ENCODE peak calls at places on chromosomes 12 and 14, in seven cellular contexts. One of them, this sample, is unnamed.

GRCh38 chr12:131862994-131863710 is 31.3 kb upstream of the ULK1 start:
- DNase-seq in SK-N-SH: no peak
- DNase-seq in H1: no peak
- DNase-seq in K562: peak; percentile 87
- DNase-seq in HepG2: no peak
- DNase-seq in GM12878: no peak
- DNase-seq in HCT116: no peak
- DNase-seq in this sample: no peak

GRCh38 chr14:67569651-67570290 is 30.3 kb downstream of the PIGH start:
- DNase-seq in GM12878: no peak
- DNase-seq in H1: no peak
- DNase-seq in K562: no peak
- DNase-seq in SK-N-SH: no peak
- DNase-seq in HepG2: no peak
- DNase-seq in HCT116: no peak
- DNase-seq in this sample: no peak

GRCh38 chr12:81683881-81684280 is 75.3 kb downstream of the PPFIA2 start:
- DNase-seq in HCT116: no peak
- DNase-seq in GM12878: no peak
- DNase-seq in HepG2: no peak
- DNase-seq in H1: no peak
- DNase-seq in SK-N-SH: no peak
- DNase-seq in K562: no peak
- DNase-seq in this sample: no peak

GRCh38 chr12:53536962-53537361 is 29.7 kb upstream of the NPFF start:
- DNase-seq in SK-N-SH: no peak
- DNase-seq in HepG2: no peak
- DNase-seq in GM12878: no peak
- DNase-seq in K562: no peak
- DNase-seq in H1: no peak
- DNase-seq in HCT116: no peak
- DNase-seq in this sample: no peak

GRCh38 chr14:105224845-105225585 is 23.3 kb upstream of the BTBD6 start:
- DNase-seq in SK-N-SH: no peak
- DNase-seq in HepG2: no peak
- DNase-seq in HCT116: no peak
- DNase-seq in GM12878: no peak
- DNase-seq in K562: no peak
- DNase-seq in H1: no peak
- DNase-seq in this sample: no peak

GRCh38 chr14:87049886-87050820 is 942.8 kb downstream of the GALC start:
- DNase-seq in K562: peak; percentile 9
- DNase-seq in HCT116: no peak
- DNase-seq in GM12878: no peak
- DNase-seq in HepG2: peak; percentile 37
- DNase-seq in SK-N-SH: peak; percentile 14
- DNase-seq in H1: peak; percentile 19
- DNase-seq in this sample: no peak

GRCh38 chr14:95290769-95291440 is 28.8 kb downstream of the CLMN start:
- DNase-seq in GM12878: no peak
- DNase-seq in HepG2: no peak
- DNase-seq in K562: no peak
- DNase-seq in HCT116: no peak
- DNase-seq in SK-N-SH: peak; percentile 65
- DNase-seq in H1: no peak
- DNase-seq in this sample: no peak

GRCh38 chr14:85333313-85333712 is 196.6 kb upstream of the FLRT2 start:
- DNase-seq in K562: no peak
- DNase-seq in HepG2: no peak
- DNase-seq in HCT116: no peak
- DNase-seq in SK-N-SH: no peak
- DNase-seq in H1: no peak
- DNase-seq in GM12878: no peak
- DNase-seq in this sample: no peak

GRCh38 chr14:76882646-76883045 is 56.4 kb downstream of the LRRC74A start:
- DNase-seq in HCT116: no peak
- DNase-seq in K562: no peak
- DNase-seq in SK-N-SH: peak; percentile 59
- DNase-seq in GM12878: no peak
- DNase-seq in H1: no peak
- DNase-seq in HepG2: no peak
- DNase-seq in this sample: no peak

GRCh38 chr14:22545842-22546721 is 42.9 kb downstream of the DAD1 start:
- DNase-seq in SK-N-SH: no peak
- DNase-seq in GM12878: no peak
- DNase-seq in HCT116: no peak
- DNase-seq in H1: no peak
- DNase-seq in HepG2: no peak
- DNase-seq in K562: no peak
- DNase-seq in this sample: no peak

GRCh38 chr14:70013269-70013873 is 134.2 kb downstream of the SMOC1 start:
- DNase-seq in SK-N-SH: peak; percentile 52
- DNase-seq in HCT116: peak; percentile 23
- DNase-seq in H1: peak; percentile 34
- DNase-seq in GM12878: no peak
- DNase-seq in K562: peak; percentile 56
- DNase-seq in HepG2: peak; percentile 41
- DNase-seq in this sample: no peak

GRCh38 chr12:48765753-48766162 is 23.1 kb downstream of the ADCY6 start:
- DNase-seq in H1: no peak
- DNase-seq in HCT116: no peak
- DNase-seq in GM12878: no peak
- DNase-seq in SK-N-SH: no peak
- DNase-seq in HepG2: no peak
- DNase-seq in K562: no peak
- DNase-seq in this sample: no peak

GRCh38 chr14:62301076-62301475 is 538.9 kb downstream of the SNAPC1 start:
- DNase-seq in H1: no peak
- DNase-seq in GM12878: no peak
- DNase-seq in K562: no peak
- DNase-seq in SK-N-SH: no peak
- DNase-seq in HepG2: no peak
- DNase-seq in HCT116: no peak
- DNase-seq in this sample: no peak

GRCh38 chr12:662541-663292 is 528 bp downstream of the NINJ2 start:
- DNase-seq in GM12878: no peak
- DNase-seq in H1: no peak
- DNase-seq in HepG2: no peak
- DNase-seq in SK-N-SH: no peak
- DNase-seq in HCT116: no peak
- DNase-seq in K562: no peak
- DNase-seq in this sample: no peak

GRCh38 chr14:22555573-22556011 is 33.4 kb downstream of the DAD1 start:
- DNase-seq in HepG2: no peak
- DNase-seq in H1: no peak
- DNase-seq in GM12878: peak; percentile 84
- DNase-seq in HCT116: no peak
- DNase-seq in SK-N-SH: no peak
- DNase-seq in K562: no peak
- DNase-seq in this sample: no peak

GRCh38 chr12:85029456-85029855 is 6.6 kb downstream of the TSPAN19 start:
- DNase-seq in HCT116: peak; percentile 21
- DNase-seq in SK-N-SH: no peak
- DNase-seq in GM12878: no peak
- DNase-seq in HepG2: peak; percentile 3
- DNase-seq in H1: no peak
- DNase-seq in K562: peak; percentile 7
- DNase-seq in this sample: no peak

GRCh38 chr14:99234982-99235491 is 37.0 kb downstream of the BCL11B start:
- DNase-seq in HepG2: no peak
- DNase-seq in GM12878: no peak
- DNase-seq in SK-N-SH: no peak
- DNase-seq in H1: no peak
- DNase-seq in HCT116: peak; percentile 27
- DNase-seq in K562: no peak
- DNase-seq in this sample: no peak

GRCh38 chr12:45286621-45287020 is 70.7 kb downstream of the ANO6 start:
- DNase-seq in HepG2: no peak
- DNase-seq in HCT116: no peak
- DNase-seq in GM12878: no peak
- DNase-seq in SK-N-SH: no peak
- DNase-seq in K562: no peak
- DNase-seq in H1: no peak
- DNase-seq in this sample: no peak

GRCh38 chr14:45492876-45493275 is 239.9 kb upstream of the MIS18BP1 start:
- DNase-seq in H1: no peak
- DNase-seq in HepG2: no peak
- DNase-seq in HCT116: no peak
- DNase-seq in SK-N-SH: no peak
- DNase-seq in GM12878: no peak
- DNase-seq in K562: no peak
- DNase-seq in this sample: no peak

GRCh38 chr14:74549588-74549987 is 56.0 kb downstream of the ISCA2 start:
- DNase-seq in HCT116: no peak
- DNase-seq in K562: no peak
- DNase-seq in SK-N-SH: no peak
- DNase-seq in GM12878: no peak
- DNase-seq in H1: no peak
- DNase-seq in HepG2: no peak
- DNase-seq in this sample: no peak

GRCh38 chr14:31950760-31951637 is 126.1 kb upstream of the ARHGAP5 start:
- DNase-seq in SK-N-SH: peak; percentile 47
- DNase-seq in K562: peak; percentile 31
- DNase-seq in HCT116: no peak
- DNase-seq in H1: no peak
- DNase-seq in GM12878: no peak
- DNase-seq in HepG2: no peak
- DNase-seq in this sample: no peak

GRCh38 chr14:68735836-68736235 is 57.0 kb downstream of the ZFP36L1 start:
- DNase-seq in HCT116: no peak
- DNase-seq in GM12878: no peak
- DNase-seq in HepG2: no peak
- DNase-seq in K562: no peak
- DNase-seq in SK-N-SH: no peak
- DNase-seq in H1: no peak
- DNase-seq in this sample: no peak

GRCh38 chr12:89414851-89415250 is 62.5 kb upstream of the DUSP6 start:
- DNase-seq in HCT116: no peak
- DNase-seq in K562: no peak
- DNase-seq in GM12878: no peak
- DNase-seq in HepG2: no peak
- DNase-seq in H1: no peak
- DNase-seq in SK-N-SH: no peak
- DNase-seq in this sample: no peak

GRCh38 chr12:26239508-26240328 is 44.3 kb downstream of the SSPN start:
- DNase-seq in K562: no peak
- DNase-seq in GM12878: no peak
- DNase-seq in HCT116: peak; percentile 21
- DNase-seq in HepG2: peak; percentile 90
- DNase-seq in SK-N-SH: no peak
- DNase-seq in H1: no peak
- DNase-seq in this sample: no peak

GRCh38 chr14:85420278-85420677 is 109.7 kb upstream of the FLRT2 start:
- DNase-seq in SK-N-SH: no peak
- DNase-seq in K562: no peak
- DNase-seq in HCT116: no peak
- DNase-seq in GM12878: no peak
- DNase-seq in H1: no peak
- DNase-seq in HepG2: no peak
- DNase-seq in this sample: no peak

GRCh38 chr12:110725267-110725666 is 17.4 kb downstream of the PPP1CC start:
- DNase-seq in GM12878: no peak
- DNase-seq in SK-N-SH: no peak
- DNase-seq in HepG2: no peak
- DNase-seq in HCT116: no peak
- DNase-seq in H1: no peak
- DNase-seq in K562: no peak
- DNase-seq in this sample: no peak
- H3K36me3 ChIP-seq in GM12878: peaks cover 21% of the 10 kb centered on the region
- H3K36me3 ChIP-seq in SK-N-SH: peaks cover 74% of the 10 kb centered on the region
- H3K36me3 ChIP-seq in HepG2: peaks cover 24% of the 10 kb centered on the region
- H3K36me3 ChIP-seq in HCT116: peaks cover 83% of the 10 kb centered on the region
- H3K36me3 ChIP-seq in H1: peaks cover 79% of the 10 kb centered on the region
- H3K36me3 ChIP-seq in K562: peaks cover 97% of the 10 kb centered on the region
- H3K36me3 ChIP-seq in this sample: peaks cover 39% of the 10 kb centered on the region

GRCh38 chr12:4444031-4444430 is 1.6 kb downstream of the FGF6 start:
- DNase-seq in HCT116: no peak
- DNase-seq in SK-N-SH: no peak
- DNase-seq in HepG2: no peak
- DNase-seq in K562: no peak
- DNase-seq in H1: no peak
- DNase-seq in GM12878: no peak
- DNase-seq in this sample: no peak

GRCh38 chr12:4446335-4446734 is 720 bp upstream of the FGF6 start:
- DNase-seq in HCT116: no peak
- DNase-seq in K562: no peak
- DNase-seq in H1: no peak
- DNase-seq in SK-N-SH: no peak
- DNase-seq in GM12878: no peak
- DNase-seq in HepG2: no peak
- DNase-seq in this sample: no peak

GRCh38 chr12:4443616-4444015 is 2.0 kb downstream of the FGF6 start:
- DNase-seq in SK-N-SH: no peak
- DNase-seq in H1: no peak
- DNase-seq in HCT116: no peak
- DNase-seq in GM12878: no peak
- DNase-seq in K562: no peak
- DNase-seq in HepG2: no peak
- DNase-seq in this sample: no peak

GRCh38 chr12:4447151-4447550 is 1.5 kb upstream of the FGF6 start:
- DNase-seq in GM12878: no peak
- DNase-seq in HepG2: no peak
- DNase-seq in H1: no peak
- DNase-seq in SK-N-SH: no peak
- DNase-seq in HCT116: no peak
- DNase-seq in K562: no peak
- DNase-seq in this sample: no peak

GRCh38 chr12:4445156-4446020 is at the start of gene FGF6:
- DNase-seq in K562: no peak
- DNase-seq in GM12878: no peak
- DNase-seq in HCT116: no peak
- DNase-seq in HepG2: no peak
- DNase-seq in SK-N-SH: no peak
- DNase-seq in H1: no peak
- DNase-seq in this sample: no peak
- TF ChIP-seq SIN3A in K562: no peak
- TF ChIP-seq SIN3A in GM12878: no peak
- TF ChIP-seq SIN3A in HCT116: no peak
- TF ChIP-seq SIN3A in HepG2: no peak
- TF ChIP-seq SIN3A in SK-N-SH: no peak
- TF ChIP-seq SIN3A in H1: no peak
- TF ChIP-seq SIN3A in this sample: no peak

DNA sequence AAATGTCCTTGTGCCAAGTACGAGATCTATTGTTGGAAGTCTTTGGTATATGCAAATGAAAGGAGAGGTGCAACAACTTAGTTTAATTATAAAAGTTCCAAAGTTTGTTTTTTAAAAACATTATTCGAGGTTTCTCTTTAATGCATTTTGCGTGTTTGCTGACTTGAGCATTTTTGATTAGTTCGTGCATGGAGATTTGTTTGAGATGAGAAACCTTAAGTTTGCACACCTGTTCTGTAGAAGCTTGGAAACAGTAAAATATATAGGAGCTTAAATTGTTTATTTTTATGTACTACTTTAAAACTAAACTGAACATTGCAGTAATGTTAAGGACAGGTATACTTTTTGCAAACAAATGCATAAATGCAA is 2.3 kb downstream of the HSPA2 start:
- DNase-seq in K562: no peak
- DNase-seq in HCT116: no peak
- DNase-seq in H1: no peak
- DNase-seq in HepG2: no peak
- DNase-seq in GM12878: no peak
- DNase-seq in SK-N-SH: no peak
- DNase-seq in this sample: no peak
- H3K4me3 ChIP-seq in K562: no peak overlapping the region
- H3K4me3 ChIP-seq in HCT116: no peak overlapping the region
- H3K4me3 ChIP-seq in H1: peak overlapping the region; percentile 3
- H3K4me3 ChIP-seq in HepG2: no peak overlapping the region
- H3K4me3 ChIP-seq in GM12878: no peak overlapping the region
- H3K4me3 ChIP-seq in SK-N-SH: no peak overlapping the region
- H3K4me3 ChIP-seq in this sample: peak overlapping the region; percentile 60

GRCh38 chr12:104133861-104134260 is 4.1 kb downstream of the NFYB start:
- DNase-seq in HepG2: no peak
- DNase-seq in GM12878: no peak
- DNase-seq in HCT116: no peak
- DNase-seq in K562: no peak
- DNase-seq in H1: no peak
- DNase-seq in SK-N-SH: no peak
- DNase-seq in this sample: no peak
- H3K36me3 ChIP-seq in HepG2: peaks cover 3% of the 10 kb centered on the region
- H3K36me3 ChIP-seq in GM12878: no peaks in the 10 kb centered on the region
- H3K36me3 ChIP-seq in HCT116: peaks cover 11% of the 10 kb centered on the region
- H3K36me3 ChIP-seq in K562: peaks cover 60% of the 10 kb centered on the region
- H3K36me3 ChIP-seq in H1: peaks cover 31% of the 10 kb centered on the region
- H3K36me3 ChIP-seq in SK-N-SH: peaks cover 45% of the 10 kb centered on the region
- H3K36me3 ChIP-seq in this sample: peaks cover 17% of the 10 kb centered on the region

This sample was measured in Panc1.